ENCODE peak calls at places on chromosomes 3 and 15, in ten cellular contexts. H is ACHN, P is NCI-H774, L is activated gamma-delta T cell treated with Interleukin-2 at 50 U/mL for 16 hours, X is GM12892, R is hippocampal formation, E is upper lobe of left lung, W is AG04450, A is fibroblast of pulmonary artery, O is foreskin fibroblast. Z is an unnamed sample.

GRCh38 chr15:38668433-38669159 is 104.0 kb upstream of the RASGRP1 start:
- DNase-seq in R (no peak), H (no peak), P (no peak), O (no peak), E (no peak), X (no peak), A (no peak), W (no peak), L (no peak), Z (no peak)

GRCh38 chr3:113783980-113784379 is 37.1 kb downstream of the ATP6V1A start:
- DNase-seq in E (no peak), A (peak; percentile 71), L (no peak), W (no peak), P (no peak), R (no peak), H (no peak), O (no peak), X (no peak), Z (no peak)

GRCh38 chr15:38401716-38402115 is 52.2 kb upstream of the FAM98B start:
- DNase-seq in W (no peak), P (no peak), A (no peak), O (peak; percentile 55), R (no peak), L (no peak), H (no peak), E (no peak), X (no peak), Z (no peak)

GRCh38 chr3:182491571-182491970 is 301.7 kb upstream of the ATP11B start:
- DNase-seq in L (no peak), W (no peak), X (no peak), H (no peak), P (peak; percentile 97), O (no peak), R (no peak), A (no peak), E (no peak), Z (no peak)

GRCh38 chr3:152497457-152497856 is 228.7 kb downstream of the MBNL1 start:
- DNase-seq in H (no peak), W (no peak), L (no peak), R (no peak), A (peak; percentile 93), P (no peak), O (peak; percentile 41), X (no peak), E (no peak), Z (no peak)

GRCh38 chr3:8095724-8096123 is 405.9 kb upstream of the LMCD1 start:
- DNase-seq in E (no peak), R (no peak), L (no peak), P (no peak), X (no peak), A (no peak), H (peak; percentile 5), O (no peak), W (no peak), Z (no peak)

GRCh38 chr3:64578384-64578783 is 109.4 kb downstream of the ADAMTS9 start:
- DNase-seq in W (no peak), X (no peak), E (no peak), L (no peak), R (no peak), A (no peak), O (no peak), H (no peak), P (no peak), Z (no peak)

GRCh38 chr3:12750223-12750622 is 8.8 kb downstream of the TMEM40 start:
- DNase-seq in L (no peak), R (no peak), P (peak; percentile 7), H (peak; percentile 81), X (no peak), O (peak; percentile 86), E (peak; percentile 75), W (peak; percentile 70), A (peak; percentile 84), Z (no peak)

GRCh38 chr3:171458056-171458856 is 1.9 kb downstream of the TNIK start:
- DNase-seq in A (no peak), O (no peak), W (no peak), P (no peak), L (peak; percentile 57), H (peak; percentile 40), R (no peak), X (no peak), E (peak; percentile 34), Z (peak; percentile 18)

GRCh38 chr3:131794766-131795381 is 239.9 kb downstream of the CPNE4 start:
- DNase-seq in O (peak; percentile 85), X (no peak), R (peak; percentile 10), A (peak; percentile 79), L (no peak), E (peak; percentile 24), W (peak; percentile 36), H (peak; percentile 48), P (peak; percentile 14), Z (no peak)

GRCh38 chr15:94951538-94951937 is 720.2 kb downstream of the MCTP2 start:
- DNase-seq in E (no peak), W (no peak), L (no peak), H (no peak), O (peak; percentile 1), X (no peak), P (no peak), A (no peak), R (no peak), Z (no peak)

GRCh38 chr3:16697437-16698258 is 92.4 kb upstream of the DAZL start:
- DNase-seq in A (peak; percentile 87), H (no peak), O (peak; percentile 71), E (no peak), P (no peak), R (no peak), W (no peak), L (no peak), X (no peak), Z (peak; percentile 11)

GRCh38 chr15:94097567-94097966 is 133.8 kb upstream of the MCTP2 start:
- DNase-seq in O (no peak), A (no peak), W (no peak), X (no peak), P (no peak), E (no peak), H (no peak), R (no peak), L (no peak), Z (no peak)

GRCh38 chr15:89003865-89004725 is 84.2 kb upstream of the ABHD2 start:
- DNase-seq in H (peak; percentile 29), A (peak; percentile 74), R (no peak), E (no peak), P (no peak), O (peak; percentile 63), L (no peak), X (no peak), W (peak; percentile 27), Z (no peak)

GRCh38 chr3:34483290-34483887 is 685.0 kb downstream of the PDCD6IP start:
- DNase-seq in X (no peak), W (no peak), H (peak; percentile 13), A (no peak), R (no peak), L (no peak), P (no peak), E (no peak), O (no peak), Z (no peak)

GRCh38 chr15:42282344-42282743 is 9.1 kb upstream of the TMEM87A start:
- DNase-seq in H (no peak), O (no peak), P (no peak), L (no peak), X (no peak), E (no peak), R (no peak), A (no peak), W (no peak), Z (no peak)

GRCh38 chr3:129399895-129400357 is 28.5 kb downstream of the EFCAB12 start:
- DNase-seq in P (peak; percentile 61), W (no peak), A (peak; percentile 38), E (no peak), R (no peak), O (no peak), L (no peak), H (peak; percentile 50), X (no peak), Z (no peak)

GRCh38 chr3:138389841-138390581 is 41.6 kb downstream of the MRAS start:
- DNase-seq in A (peak; percentile 97), L (no peak), W (peak; percentile 81), X (no peak), O (peak; percentile 76), H (peak; percentile 93), R (no peak), E (no peak), P (no peak), Z (no peak)

GRCh38 chr3:16665282-16665741 is 60.1 kb upstream of the DAZL start:
- DNase-seq in X (no peak), O (peak; percentile 50), W (no peak), H (no peak), L (no peak), R (no peak), E (no peak), P (no peak), A (peak; percentile 58), Z (no peak)

GRCh38 chr3:138937690-138938055 is 9.3 kb downstream of the FOXL2 start:
- DNase-seq in H (no peak), P (no peak), L (no peak), E (no peak), W (no peak), A (no peak), R (no peak), X (no peak), O (no peak), Z (no peak)

GRCh38 chr15:43211336-43211735 is 9.5 kb downstream of the EPB42 start:
- DNase-seq in P (no peak), W (no peak), L (no peak), X (no peak), O (no peak), H (no peak), R (no peak), A (no peak), E (no peak), Z (no peak)

GRCh38 chr3:101219842-101220560 is 100.4 kb downstream of the IMPG2 start:
- DNase-seq in O (no peak), W (no peak), L (no peak), P (no peak), E (no peak), X (no peak), H (no peak), A (no peak), R (no peak), Z (no peak)

GRCh38 chr3:175890056-175890455 is 1030.9 kb downstream of the NAALADL2 start:
- DNase-seq in X (no peak), W (no peak), R (no peak), A (no peak), L (no peak), P (no peak), E (no peak), H (no peak), O (no peak), Z (no peak)

GRCh38 chr15:81317642-81318017 is 6.3 kb downstream of the STARD5 start:
- DNase-seq in H (no peak), L (no peak), E (no peak), X (no peak), O (no peak), R (no peak), A (no peak), W (no peak), P (no peak), Z (no peak)

GRCh38 chr3:154791611-154792010 is 288.5 kb upstream of the MME start:
- DNase-seq in X (no peak), W (no peak), R (no peak), A (no peak), H (no peak), E (no peak), L (no peak), O (no peak), P (no peak), Z (no peak)

GRCh38 chr3:187927565-187927964 is 182.3 kb upstream of the BCL6 start:
- DNase-seq in H (no peak), W (no peak), L (no peak), O (no peak), E (no peak), P (no peak), R (no peak), A (no peak), X (no peak), Z (no peak)

GRCh38 chr3:184718431-184718830 is 6.6 kb upstream of the MAGEF1 start:
- DNase-seq in X (no peak), L (no peak), H (no peak), O (no peak), A (no peak), W (no peak), E (no peak), P (no peak), R (no peak), Z (no peak)

GRCh38 chr15:89690276-89691218 is at the start of the genes PEX11A and WDR93:
- DNase-seq in E (peak; percentile 91), W (peak; percentile 10), X (peak; percentile 73), O (peak; percentile 85), P (peak; percentile 82), H (peak; percentile 76), A (peak; percentile 72), L (peak; percentile 67), R (peak; percentile 45), Z (peak; percentile 63)

Z was measured in naive B cell.